ENCODE peak calls at places on chromosomes 7 and 10, in eight cellular contexts. I is tibial nerve, F is psoas muscle, Y is K562, J is right cardiac atrium, R is mesendoderm, W is body of pancreas, V is SJCRH30. Z is an unnamed sample.
A peak's percentile ranks its signal among the peaks of the same experiment; 100 is the strongest.

GRCh38 chr10:104706886-104707285 is 65.8 kb downstream of the SORCS3 start:
- DNase-seq in W (no peak), J (no peak), I (no peak), Y (no peak), F (no peak), V (no peak), R (no peak), Z (no peak)

GRCh38 chr10:82211331-82211730 is 336.3 kb downstream of the NRG3 start:
- DNase-seq in I (no peak), W (no peak), F (no peak), J (no peak), R (no peak), Y (no peak), V (no peak), Z (no peak)

GRCh38 chr10:97197030-97197500 is 11.3 kb upstream of the SLIT1 start:
- DNase-seq in V (no peak), J (no peak), W (no peak), I (no peak), Y (no peak), R (no peak), F (no peak), Z (no peak)

GRCh38 chr7:91280604-91281003 is 16.4 kb downstream of the FZD1 start:
- DNase-seq in J (no peak), R (no peak), F (no peak), W (no peak), Y (no peak), V (no peak), I (no peak), Z (no peak)

GRCh38 chr10:66714741-66715140 is 211.1 kb upstream of the LRRTM3 start:
- DNase-seq in Y (no peak), F (no peak), J (no peak), R (no peak), V (no peak), I (no peak), W (no peak), Z (no peak)

GRCh38 chr10:30724296-30724695 is 94.7 kb upstream of the LYZL2 start:
- DNase-seq in W (no peak), R (no peak), F (no peak), V (no peak), I (no peak), Y (no peak), J (no peak), Z (no peak)

GRCh38 chr10:62545667-62546066 is 171.5 kb downstream of the ZNF365 start:
- DNase-seq in Y (no peak), F (no peak), I (peak; percentile 51), R (no peak), V (no peak), J (peak; percentile 55), W (no peak), Z (no peak)

GRCh38 chr10:91185239-91185875 is 35.1 kb upstream of the PCGF5 start:
- DNase-seq in J (no peak), I (no peak), F (peak; percentile 58), Y (no peak), V (no peak), R (peak; percentile 57), W (no peak), Z (no peak)

GRCh38 chr7:24884401-24884800 is 95.6 kb downstream of the OSBPL3 start:
- DNase-seq in Y (no peak), W (no peak), V (peak; percentile 88), I (no peak), J (no peak), F (no peak), R (no peak), Z (no peak)

GRCh38 chr10:91420868-91421267 is 10.7 kb downstream of the HECTD2 start:
- DNase-seq in Y (no peak), J (no peak), V (peak; percentile 28), I (no peak), R (peak; percentile 19), F (no peak), W (no peak), Z (no peak)

GRCh38 chr10:1573981-1574380 is 163.3 kb downstream of the ADARB2 start:
- DNase-seq in J (no peak), W (no peak), Y (no peak), R (no peak), F (no peak), V (no peak), I (no peak), Z (no peak)

GRCh38 chr7:85426487-85426960 is 239.7 kb upstream of the SEMA3D start:
- DNase-seq in I (peak; percentile 15), F (no peak), R (no peak), V (no peak), J (no peak), W (no peak), Y (no peak), Z (no peak)

GRCh38 chr10:83212632-83213349 is 926.5 kb upstream of the GHITM start:
- DNase-seq in F (no peak), J (no peak), W (no peak), Y (no peak), V (no peak), I (no peak), R (peak; percentile 22), Z (no peak)

GRCh38 chr7:32564542-32564941 is 69.3 kb downstream of the AVL9 start:
- DNase-seq in V (peak; percentile 84), F (no peak), I (no peak), Y (no peak), R (peak; percentile 22), J (no peak), W (no peak), Z (peak; percentile 8)

GRCh38 chr10:30806824-30807223 is 177.3 kb upstream of the LYZL2 start:
- DNase-seq in W (no peak), J (no peak), V (peak; percentile 29), F (no peak), Y (no peak), R (no peak), I (no peak), Z (no peak)

GRCh38 chr10:126422561-126422960 is 34.3 kb upstream of the ADAM12 start:
- DNase-seq in J (no peak), F (no peak), I (no peak), Y (no peak), W (no peak), R (no peak), V (no peak), Z (no peak)

DNA sequence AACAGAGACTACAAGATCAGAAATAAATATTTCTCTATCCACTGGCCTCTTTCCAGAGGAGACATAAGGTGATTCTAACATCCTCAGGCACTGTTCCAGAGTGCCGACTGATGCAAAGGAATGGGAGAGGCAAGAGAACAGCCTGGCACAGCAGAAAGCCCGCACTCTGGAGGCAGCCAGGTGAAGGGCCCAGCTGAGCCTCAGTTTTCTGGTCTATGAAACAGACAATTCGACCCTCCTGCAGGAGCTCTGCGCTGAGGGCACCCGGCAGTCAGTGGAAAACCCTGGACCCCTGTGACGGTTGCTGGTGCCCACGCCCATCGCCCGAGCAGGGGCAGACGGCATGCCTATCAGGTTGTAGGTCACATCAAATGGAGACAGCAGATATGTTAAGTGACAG is 68.6 kb downstream of the MAD1L1 start:
- DNase-seq in V (no peak), F (no peak), Y (no peak), J (no peak), W (no peak), R (no peak), I (no peak), Z (no peak)
- H3K4me1 ChIP-seq in V (no peaks in the 10 kb centered on the region), F (peaks cover 5% of the 10 kb centered on the region), Y (peaks cover 7% of the 10 kb centered on the region), J (no peaks in the 10 kb centered on the region), W (no peaks in the 10 kb centered on the region), R (no peaks in the 10 kb centered on the region), I (peaks cover 10% of the 10 kb centered on the region), Z (peaks cover 21% of the 10 kb centered on the region)

DNA sequence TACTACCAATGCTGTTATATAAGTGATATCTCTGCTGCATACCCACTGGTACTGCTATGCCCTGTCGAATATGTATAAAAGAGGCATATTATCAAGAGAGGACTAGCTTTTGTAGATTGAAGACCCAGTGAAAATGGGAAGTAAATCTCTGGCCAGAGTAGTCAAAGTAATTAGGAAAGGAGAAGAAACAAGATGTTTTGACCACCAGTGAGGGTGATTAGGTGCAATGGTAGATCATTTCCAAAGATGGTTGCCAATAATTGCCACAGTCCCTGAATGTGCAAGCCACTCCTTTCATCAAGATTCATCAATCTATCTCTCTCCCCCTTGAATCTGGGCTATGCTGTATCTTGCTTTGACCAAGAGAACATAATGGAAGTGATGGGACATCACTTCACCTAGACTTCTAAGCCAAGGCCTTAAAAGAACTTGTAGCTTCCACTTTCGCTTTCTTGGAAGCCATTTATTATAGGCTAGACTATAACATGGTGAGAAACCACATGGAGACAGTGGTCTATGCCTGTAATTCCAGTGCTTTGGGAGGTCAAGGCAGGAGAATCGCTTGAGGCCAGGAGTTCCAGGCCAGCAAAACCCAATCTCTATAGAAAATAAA is 52.6 kb upstream of the ST8SIA6 start:
- DNase-seq in R (no peak), V (no peak), F (no peak), J (no peak), I (no peak), Y (no peak), W (no peak), Z (no peak)
- H3K4me3 ChIP-seq in R (no peak overlapping the region), V (no peak overlapping the region), F (no peak overlapping the region), J (no peak overlapping the region), I (no peak overlapping the region), Y (no peak overlapping the region), W (no peak overlapping the region), Z (no peak overlapping the region)

GRCh38 chr10:100624298-100624697 is 88.6 kb downstream of the HIF1AN start:
- DNase-seq in F (no peak), V (no peak), J (no peak), R (no peak), Y (no peak), I (no peak), W (no peak), Z (no peak)
- H3K27me3 ChIP-seq in F (peaks cover 16% of the 10 kb centered on the region), V (peaks cover 21% of the 10 kb centered on the region), J (no peaks in the 10 kb centered on the region), R (no peaks in the 10 kb centered on the region), Y (peaks cover 50% of the 10 kb centered on the region), I (peaks cover 79% of the 10 kb centered on the region), W (no peaks in the 10 kb centered on the region), Z (peaks cover 18% of the 10 kb centered on the region)

DNA sequence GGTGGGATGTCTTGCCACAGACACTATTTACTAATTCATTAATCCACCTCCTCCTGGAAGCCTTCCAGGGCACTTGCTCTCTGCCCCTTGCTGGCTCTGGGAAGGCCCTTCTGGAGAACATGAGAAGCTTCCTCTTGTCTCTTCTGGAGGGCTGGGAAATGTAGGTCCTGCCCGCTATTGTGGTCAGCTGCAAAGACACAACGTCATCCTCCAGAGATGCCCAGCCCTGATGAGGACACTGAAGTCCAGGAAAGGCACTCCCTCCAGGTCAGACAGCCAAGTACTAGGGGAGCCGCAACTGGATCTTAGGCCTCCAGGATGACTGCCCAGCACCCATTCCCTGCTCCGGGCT is 9.6 kb upstream of the TACR2 start:
- DNase-seq in F (no peak), W (no peak), J (no peak), R (no peak), Y (no peak), V (no peak), I (no peak), Z (no peak)
- H3K4me1 ChIP-seq in F (peaks cover 11% of the 10 kb centered on the region), W (peaks cover 9% of the 10 kb centered on the region), J (no peaks in the 10 kb centered on the region), R (no peaks in the 10 kb centered on the region), Y (peaks cover 15% of the 10 kb centered on the region), V (peaks cover 9% of the 10 kb centered on the region), I (no peaks in the 10 kb centered on the region), Z (peaks cover 9% of the 10 kb centered on the region)

DNA sequence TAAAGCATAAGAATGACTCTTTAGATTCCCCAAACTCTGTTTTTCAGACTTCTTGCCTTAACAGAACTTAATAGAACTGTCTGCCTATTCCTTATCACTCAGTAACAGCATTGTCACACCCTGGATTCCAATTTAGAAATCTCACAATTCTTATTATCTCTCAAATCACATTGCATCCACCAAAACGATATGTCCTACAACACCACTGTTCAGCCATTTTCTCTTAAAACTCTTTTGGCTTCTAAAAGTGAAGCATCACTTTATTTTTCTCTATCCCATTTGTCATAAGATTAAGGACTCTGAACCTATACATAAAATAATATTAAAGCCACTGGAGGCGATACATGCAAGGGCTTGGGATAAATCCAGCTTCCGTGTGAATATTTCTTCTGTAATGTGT is 1.2 kb upstream of the CPED1 start:
- DNase-seq in J (no peak), V (no peak), W (no peak), F (no peak), R (no peak), Y (peak; percentile 61), I (no peak), Z (no peak)
- H3K4me3 ChIP-seq in J (no peak overlapping the region), V (no peak overlapping the region), W (no peak overlapping the region), F (no peak overlapping the region), R (no peak overlapping the region), Y (no peak overlapping the region), I (no peak overlapping the region), Z (no peak overlapping the region)

Z was measured in BE2C.